ENCODE peak calls at places on chromosome 9, in four cellular contexts. P is Caki2, E is kidney tubule cell, H is hippocampal formation. R is an unnamed sample.

GRCh38 chr9:125106285-125106893 is 36.9 kb downstream of the SCAI start:
- DNase-seq in P (no peak), E (no peak), H (no peak), R (no peak)

GRCh38 chr9:135604437-135605237 is 34.7 kb downstream of the GLT6D1 start:
- DNase-seq in P (no peak), E (no peak), H (no peak), R (no peak)

GRCh38 chr9:77807295-77807694 is 159.2 kb upstream of the GNA14 start:
- DNase-seq in P (no peak), E (peak), H (no peak), R (no peak)

GRCh38 chr9:14428781-14429230 is 114.9 kb upstream of the NFIB start:
- DNase-seq in P (peak), E (peak), H (peak), R (peak)

GRCh38 chr9:130897848-130898551 is 1.4 kb upstream of the QRFP start:
- DNase-seq in P (no peak), E (no peak), H (no peak), R (no peak)

GRCh38 chr9:10059044-10059443 is 553.8 kb downstream of the PTPRD start:
- DNase-seq in P (no peak), E (no peak), H (no peak), R (no peak)

GRCh38 chr9:110040788-110041187 is 167.2 kb downstream of the C9orf152 start:
- DNase-seq in P (no peak), E (no peak), H (no peak), R (no peak)

GRCh38 chr9:135775911-135776310 is 73.9 kb downstream of the KCNT1 start:
- DNase-seq in P (no peak), E (no peak), H (no peak), R (no peak)

GRCh38 chr9:99593621-99594020 is 228.1 kb upstream of the NR4A3 start:
- DNase-seq in P (no peak), E (peak), H (no peak), R (no peak)

R was measured in NCI-H510A treated with DMSO at 0.1 percent for 48 hours.